ENCODE peak calls at places on chromosomes 6 and 20, in four cellular contexts. Q is HepG2, T is GM12878, P is K562. N is an unnamed sample.

GRCh38 chr6:74690365-74690764 is 515.5 kb downstream of the COL12A1 start:
- DNase-seq in Q (no peak), T (no peak), P (no peak), N (no peak)

GRCh38 chr6:14476793-14477531 is 359.4 kb downstream of the CD83 start:
- DNase-seq in Q (no peak), T (no peak), P (peak), N (no peak)

GRCh38 chr6:92810913-92811312 is 608.4 kb downstream of the EPHA7 start:
- DNase-seq in Q (peak), T (peak), P (peak), N (peak)

GRCh38 chr6:5457036-5457435 is 195.7 kb downstream of the FARS2 start:
- DNase-seq in Q (no peak), T (no peak), P (no peak), N (no peak)

GRCh38 chr6:133705071-133705470 is 183.8 kb upstream of the TCF21 start:
- DNase-seq in Q (no peak), T (no peak), P (no peak), N (no peak)

GRCh38 chr6:111926731-111927302 is 53.6 kb upstream of the FYN start:
- DNase-seq in Q (no peak), T (no peak), P (no peak), N (peak)

GRCh38 chr6:15443119-15443518 is 197.2 kb downstream of the JARID2 start:
- DNase-seq in Q (no peak), T (no peak), P (no peak), N (no peak)

GRCh38 chr6:166862287-166862977 is 93.9 kb downstream of the RNASET2 start:
- DNase-seq in Q (no peak), T (no peak), P (no peak), N (peak)

GRCh38 chr6:17278289-17279061 is 2.7 kb upstream of the RBM24 start:
- DNase-seq in Q (peak), T (no peak), P (no peak), N (no peak)

GRCh38 chr20:33696448-33696847 is 10.3 kb upstream of the E2F1 start:
- DNase-seq in Q (no peak), T (no peak), P (no peak), N (no peak)
- TF ChIP-seq CREB1 in Q (no peak), T (no peak), P (no peak), N (no peak)

GRCh38 chr6:52925042-52925441 is 15.5 kb upstream of the GSTA3 start:
- DNase-seq in Q (no peak), T (no peak), P (no peak), N (no peak)

GRCh38 chr6:52931351-52931750 is 21.9 kb upstream of the GSTA3 start:
- DNase-seq in Q (no peak), T (no peak), P (no peak), N (peak)

GRCh38 chr6:52933778-52934177 is 24.3 kb upstream of the GSTA3 start:
- DNase-seq in Q (no peak), T (no peak), P (no peak), N (no peak)

GRCh38 chr6:52925919-52926792 is 16.7 kb upstream of the GSTA3 start:
- DNase-seq in Q (no peak), T (no peak), P (no peak), N (no peak)

GRCh38 chr6:52929321-52930164 is 20.0 kb upstream of the GSTA3 start:
- DNase-seq in Q (peak), T (no peak), P (no peak), N (no peak)
- TF ChIP-seq REST in Q (no peak), T (no peak), P (no peak), N (no peak)

DNA sequence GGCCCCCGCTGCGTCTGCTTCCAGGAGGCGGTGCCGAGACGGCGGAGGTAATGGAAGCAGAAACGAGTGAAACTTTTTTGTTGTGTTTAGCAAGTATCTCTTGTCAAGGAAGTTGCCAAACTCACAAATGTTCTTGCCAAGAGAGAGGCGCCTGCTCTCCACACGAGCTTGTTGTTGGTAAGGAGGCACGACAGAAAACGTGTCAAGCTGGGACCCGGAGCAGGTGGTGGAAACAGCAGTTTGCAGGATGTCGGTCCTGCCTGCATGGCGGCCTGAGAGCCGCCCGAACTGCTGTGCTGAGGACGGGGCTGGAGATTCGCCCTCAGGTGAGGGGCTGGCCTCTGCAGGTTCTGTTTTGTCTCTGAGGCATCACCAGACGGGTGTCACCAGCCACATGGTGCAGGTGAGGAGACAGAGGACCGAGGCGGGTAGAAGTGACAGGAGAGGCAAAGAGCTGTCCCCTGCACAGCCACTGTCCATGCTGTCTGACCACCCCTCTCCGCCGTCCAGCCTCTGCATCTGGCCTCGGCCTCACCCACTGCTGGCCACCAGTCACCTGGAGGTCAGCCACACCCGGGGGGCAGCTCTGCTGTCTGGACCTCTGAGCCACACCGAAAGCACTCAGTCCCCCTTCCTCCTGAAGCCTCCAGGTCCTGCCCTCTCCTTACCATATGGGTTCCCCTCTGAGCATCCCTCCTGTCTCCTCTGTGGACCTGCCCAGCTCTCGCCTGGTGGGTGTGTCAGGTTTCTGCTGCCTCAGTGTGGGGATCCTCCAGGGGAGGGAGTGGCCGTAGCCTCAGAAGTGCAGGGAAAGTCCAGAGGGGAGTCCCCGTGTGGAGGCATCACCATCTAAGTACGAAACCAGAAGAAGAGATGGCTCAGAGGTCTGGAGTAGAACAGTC is 261.5 kb downstream of the TAF4 start:
- DNase-seq in Q (no peak), T (peak), P (no peak), N (no peak)
- TF ChIP-seq CREB1 in Q (no peak), T (no peak), P (no peak), N (no peak)

GRCh38 chr6:42512498-42513042 is 51.3 kb upstream of the UBR2 start:
- DNase-seq in Q (no peak), T (no peak), P (no peak), N (peak)

GRCh38 chr6:42514746-42515145 is 49.1 kb upstream of the UBR2 start:
- DNase-seq in Q (no peak), T (no peak), P (no peak), N (no peak)

GRCh38 chr6:42510795-42511194 is 53.0 kb upstream of the UBR2 start:
- DNase-seq in Q (no peak), T (no peak), P (no peak), N (no peak)

GRCh38 chr6:42509765-42510164 is 54.1 kb upstream of the UBR2 start:
- DNase-seq in Q (no peak), T (no peak), P (no peak), N (no peak)

GRCh38 chr6:42511803-42512422 is 51.9 kb upstream of the UBR2 start:
- DNase-seq in Q (no peak), T (no peak), P (no peak), N (no peak)
- TF ChIP-seq REST in Q (no peak), T (no peak), P (no peak), N (no peak)

GRCh38 chr6:21496275-21496674 is 97.3 kb upstream of the SOX4 start:
- DNase-seq in Q (no peak), T (no peak), P (no peak), N (no peak)

GRCh38 chr6:21500314-21500713 is 93.2 kb upstream of the SOX4 start:
- DNase-seq in Q (no peak), T (no peak), P (no peak), N (no peak)

GRCh38 chr6:21491955-21492354 is 101.6 kb upstream of the SOX4 start:
- DNase-seq in Q (no peak), T (no peak), P (no peak), N (no peak)

GRCh38 chr6:21496749-21497148 is 96.8 kb upstream of the SOX4 start:
- DNase-seq in Q (no peak), T (no peak), P (no peak), N (no peak)

GRCh38 chr6:21494505-21494904 is 99.0 kb upstream of the SOX4 start:
- DNase-seq in Q (no peak), T (no peak), P (no peak), N (peak)
- TF ChIP-seq CREB1 in Q (no peak), T (no peak), P (no peak), N (no peak)

DNA sequence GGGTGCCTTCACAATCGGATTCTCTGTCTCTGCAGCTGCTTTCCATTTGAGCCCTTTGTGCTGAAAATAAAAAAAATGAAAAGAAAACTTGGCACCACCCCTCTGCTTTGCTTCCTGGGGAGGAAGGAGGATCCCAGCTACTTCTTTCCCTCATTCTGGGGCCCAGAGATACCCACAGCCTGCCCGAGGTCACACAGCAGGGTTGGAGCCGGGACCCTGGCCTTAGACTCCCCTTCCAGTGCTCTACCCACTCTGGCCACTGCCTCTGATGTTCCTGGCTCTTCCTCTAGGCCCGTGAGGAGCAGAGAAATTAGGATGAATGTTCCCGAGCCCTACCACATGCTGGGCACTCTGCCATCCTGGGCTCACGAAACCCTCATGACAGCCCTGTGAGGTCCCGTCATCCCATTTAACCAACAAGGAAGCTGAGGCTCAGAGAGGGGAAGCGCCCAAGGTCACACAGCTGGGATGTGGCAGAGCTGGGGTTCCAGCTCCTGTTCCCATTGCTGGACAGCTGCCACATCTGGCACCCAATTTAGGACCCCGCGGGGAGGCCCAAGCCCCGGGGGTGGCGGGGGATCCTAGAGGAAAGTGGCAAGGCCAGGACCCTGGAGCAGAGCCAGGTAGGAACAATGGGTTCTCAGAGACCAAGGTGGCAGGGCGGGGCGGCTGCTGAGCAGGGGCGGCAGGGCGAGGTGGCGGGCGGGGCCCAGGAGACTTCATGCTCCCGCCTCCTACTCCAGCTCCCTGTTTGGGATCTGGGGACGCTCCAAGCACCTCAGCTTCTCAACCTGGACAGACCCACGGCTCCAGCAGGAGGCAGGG is 76.6 kb downstream of the CEBPB start:
- DNase-seq in Q (peak), T (no peak), P (peak), N (peak)
- TF ChIP-seq REST in Q (peak), T (no peak), P (no peak), N (no peak)